ENCODE peak calls at places on chromosome 4, in nine cellular contexts. U is A673; Z is PC-9; L is colonic mucosa; T is testis; A is brain microvascular endothelial cell; C is vagina; Q is CD8-positive, alpha-beta T cell; F is breast epithelium. W is an unnamed sample. For H3K27me3, the result is how much of the 10 kb centered on the place peaks cover.

GRCh38 chr4:92520563-92520962 is 216.8 kb downstream of the GRID2 start:
- DNase-seq in U (no peak), Z (no peak), L (no peak), T (no peak), A (no peak), C (no peak), Q (no peak), F (no peak), W (no peak)

GRCh38 chr4:5839751-5840674 is 52.9 kb downstream of the CRMP1 start:
- DNase-seq in U (peak), Z (no peak), L (peak), T (peak), A (no peak), C (no peak), Q (no peak), F (no peak), W (no peak)

GRCh38 chr4:17497890-17498523 is 13.9 kb downstream of the QDPR start:
- DNase-seq in U (no peak), Z (no peak), L (no peak), T (no peak), A (no peak), C (no peak), Q (no peak), F (no peak), W (no peak)

GRCh38 chr4:6137027-6137746 is 63.2 kb downstream of the JAKMIP1 start:
- DNase-seq in U (no peak), Z (no peak), L (no peak), T (no peak), A (no peak), C (no peak), Q (no peak), F (no peak), W (no peak)

GRCh38 chr4:24888475-24888874 is 24.4 kb downstream of the CCDC149 start:
- DNase-seq in U (no peak), Z (no peak), L (no peak), T (no peak), A (no peak), C (no peak), Q (no peak), F (no peak), W (no peak)

GRCh38 chr4:185202984-185203379 is 818 bp downstream of the CFAP97 start:
- DNase-seq in U (no peak), Z (no peak), L (no peak), T (no peak), A (no peak), C (no peak), Q (peak), F (no peak), W (no peak)

GRCh38 chr4:2484169-2484568 is 15.3 kb downstream of the RNF4 start:
- DNase-seq in U (no peak), Z (no peak), L (no peak), T (no peak), A (no peak), C (no peak), Q (no peak), F (no peak), W (no peak)

GRCh38 chr4:15717126-15717525 is 14.3 kb downstream of the BST1 start:
- DNase-seq in U (peak), Z (no peak), L (no peak), T (no peak), A (peak), C (no peak), Q (no peak), F (no peak), W (peak)

GRCh38 chr4:20356565-20356964 is 104.9 kb downstream of the SLIT2 start:
- DNase-seq in U (no peak), Z (no peak), L (no peak), T (no peak), A (no peak), C (no peak), Q (no peak), F (no peak), W (no peak)

GRCh38 chr4:146192060-146192459 is 16.5 kb downstream of the LSM6 start:
- DNase-seq in U (peak), Z (no peak), L (peak), T (peak), A (no peak), C (no peak), Q (no peak), F (no peak), W (no peak)

GRCh38 chr4:39178706-39179105 is 3.6 kb upstream of the WDR19 start:
- DNase-seq in U (no peak), Z (no peak), L (no peak), T (no peak), A (no peak), C (no peak), Q (no peak), F (no peak), W (no peak)
- TF ChIP-seq CTCF in U (no peak), Z (no peak), L (no peak), T (no peak), A (no peak), C (no peak), Q (no peak), F (no peak), W (no peak)

GRCh38 chr4:37243722-37244582 is 591 bp upstream of the NWD2 start:
- DNase-seq in U (no peak), Z (no peak), L (peak), T (peak), A (no peak), C (no peak), Q (no peak), F (no peak), W (peak)
- H3K27me3 ChIP-seq in U (half or more), Z (under half), L (under half), T (under half), A (under half), C (under half), Q (under half), F (under half), W (half or more)

DNA sequence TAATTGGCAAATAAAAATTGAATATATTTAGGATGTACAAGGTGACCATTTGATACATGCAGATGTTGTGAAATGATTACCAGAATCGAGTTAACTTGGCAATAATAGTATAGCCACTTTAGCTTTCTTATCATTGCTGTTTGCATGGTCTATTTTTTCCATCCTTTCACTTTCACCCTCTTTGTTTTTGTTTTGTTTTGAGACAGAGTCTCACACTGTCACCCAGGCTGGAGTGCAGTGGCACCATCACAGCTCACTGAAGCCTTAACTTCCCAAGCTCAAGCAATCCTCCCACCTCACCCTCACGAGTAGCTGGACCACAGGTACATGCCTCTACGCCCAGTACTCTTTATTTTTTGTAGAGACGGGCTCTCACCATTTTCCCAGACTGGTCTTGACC is 218.6 kb upstream of the ADGRL3 start:
- DNase-seq in U (no peak), Z (no peak), L (no peak), T (no peak), A (no peak), C (no peak), Q (no peak), F (no peak), W (no peak)
- TF ChIP-seq CTCF in U (no peak), Z (no peak), L (no peak), T (no peak), A (no peak), C (no peak), Q (no peak), F (no peak), W (no peak)

GRCh38 chr4:62394751-62395150 is 1194.6 kb downstream of the ADGRL3 start:
- DNase-seq in U (no peak), Z (no peak), L (no peak), T (no peak), A (no peak), C (no peak), Q (no peak), F (no peak), W (no peak)
- H3K27me3 ChIP-seq in U (under half), Z (under half), L (under half), T (under half), A (under half), C (under half), Q (under half), F (under half), W (under half)

GRCh38 chr4:666822-667544 is 7.1 kb downstream of the ATP5ME start:
- DNase-seq in U (no peak), Z (no peak), L (no peak), T (no peak), A (no peak), C (no peak), Q (no peak), F (no peak), W (no peak)
- TF ChIP-seq CTCF in U (no peak), Z (no peak), L (no peak), T (no peak), A (no peak), C (no peak), Q (no peak), F (no peak), W (no peak)

DNA sequence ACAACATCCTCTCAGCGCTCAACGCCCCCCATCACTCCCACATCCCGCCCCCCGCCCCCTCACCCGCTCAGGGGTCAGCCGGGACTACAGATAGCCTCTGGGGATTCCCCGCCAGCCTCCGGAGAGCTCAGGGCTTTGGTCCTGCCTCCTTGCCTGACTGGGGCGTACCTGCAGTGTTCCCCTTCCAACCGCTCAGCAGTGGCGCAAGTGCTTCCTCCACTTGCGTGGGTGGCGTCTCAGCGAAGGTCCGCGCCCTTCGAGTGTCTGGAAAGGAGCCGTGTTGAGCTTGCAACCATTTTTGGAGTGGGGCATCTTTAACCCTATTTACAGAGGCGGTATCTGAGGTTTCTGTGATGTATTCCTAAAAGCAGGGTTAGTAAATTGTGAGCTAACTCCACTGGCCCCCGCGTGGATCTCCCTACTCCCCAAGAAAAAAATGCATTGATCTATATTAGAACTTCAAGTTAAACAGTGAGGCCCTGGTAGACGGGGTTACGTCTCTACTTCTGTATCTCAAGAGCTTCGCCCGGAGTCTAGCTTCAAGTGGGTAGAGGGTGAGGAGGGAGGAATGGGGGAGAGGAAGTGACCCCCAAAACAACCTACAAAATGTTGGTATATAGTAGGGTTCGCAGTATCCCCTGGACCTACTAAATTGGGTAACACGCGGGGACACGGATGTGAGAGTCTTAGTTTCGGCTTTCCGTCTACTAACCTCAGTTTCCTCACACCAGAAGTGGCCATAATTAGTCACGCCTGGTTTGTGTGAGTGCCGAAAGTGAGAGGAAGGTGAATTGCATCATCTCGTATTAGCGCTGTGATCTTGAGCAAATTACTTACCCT is 16.1 kb downstream of the NKX3-2 start:
- DNase-seq in U (peak), Z (no peak), L (no peak), T (no peak), A (no peak), C (no peak), Q (no peak), F (no peak), W (no peak)
- H3K27me3 ChIP-seq in U (under half), Z (under half), L (half or more), T (under half), A (half or more), C (under half), Q (under half), F (under half), W (half or more)

GRCh38 chr4:8439168-8439567 is 1.4 kb downstream of the ACOX3 start:
- DNase-seq in U (no peak), Z (no peak), L (no peak), T (peak), A (no peak), C (no peak), Q (no peak), F (no peak), W (no peak)
- TF ChIP-seq CTCF in U (no peak), Z (no peak), L (no peak), T (no peak), A (no peak), C (no peak), Q (no peak), F (no peak), W (no peak)

GRCh38 chr4:3786196-3786869 is 20.1 kb downstream of the ADRA2C start:
- DNase-seq in U (no peak), Z (no peak), L (peak), T (peak), A (no peak), C (no peak), Q (no peak), F (no peak), W (no peak)

GRCh38 chr4:3784469-3785291 is 18.5 kb downstream of the ADRA2C start:
- DNase-seq in U (no peak), Z (no peak), L (no peak), T (no peak), A (no peak), C (no peak), Q (no peak), F (no peak), W (no peak)

GRCh38 chr4:3787489-3788365 is 21.5 kb downstream of the ADRA2C start:
- DNase-seq in U (no peak), Z (no peak), L (no peak), T (no peak), A (no peak), C (no peak), Q (no peak), F (no peak), W (no peak)

GRCh38 chr4:3783691-3784306 is 17.6 kb downstream of the ADRA2C start:
- DNase-seq in U (peak), Z (peak), L (peak), T (peak), A (peak), C (no peak), Q (no peak), F (no peak), W (no peak)

GRCh38 chr4:3785292-3785565 is 19.0 kb downstream of the ADRA2C start:
- DNase-seq in U (no peak), Z (no peak), L (no peak), T (no peak), A (no peak), C (no peak), Q (no peak), F (no peak), W (no peak)
- H3K27me3 ChIP-seq in U (under half), Z (under half), L (under half), T (under half), A (under half), C (under half), Q (under half), F (under half), W (under half)

GRCh38 chr4:154686838-154687237 is 57.0 kb upstream of the LRAT start:
- DNase-seq in U (peak), Z (no peak), L (no peak), T (no peak), A (no peak), C (no peak), Q (no peak), F (no peak), W (no peak)
- TF ChIP-seq CTCF in U (peak), Z (peak), L (no peak), T (no peak), A (peak), C (no peak), Q (no peak), F (no peak), W (peak)

DNA sequence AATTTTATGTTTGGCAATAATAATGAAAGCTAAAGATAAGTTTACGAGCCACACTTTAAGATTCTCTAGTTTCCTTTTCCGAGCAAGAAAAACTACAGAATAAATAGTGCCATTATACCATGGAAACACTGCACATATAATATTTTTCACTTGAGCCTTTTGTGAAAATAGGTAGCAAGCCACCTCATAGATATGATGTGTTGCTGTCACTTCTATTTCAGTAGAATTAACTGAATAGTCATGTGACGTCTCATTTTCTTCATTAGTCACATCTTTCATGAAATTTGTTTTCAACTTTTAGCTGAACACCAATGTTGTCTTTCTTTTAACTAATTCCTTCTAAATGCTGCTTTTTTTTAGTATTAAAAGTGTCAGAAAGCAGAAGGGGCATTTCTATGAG is 574.3 kb downstream of the INPP4B start:
- DNase-seq in U (no peak), Z (no peak), L (no peak), T (no peak), A (no peak), C (no peak), Q (no peak), F (no peak), W (no peak)
- H3K27me3 ChIP-seq in U (under half), Z (under half), L (under half), T (under half), A (under half), C (under half), Q (under half), F (under half), W (under half)

W was measured in foreskin keratinocyte.